ENCODE peak calls at places on chromosomes 5 and 9, in six cellular contexts. Z is substantia nigra; K is stimulated activated CD8-positive, alpha-beta memory T cell treated with anti-CD3 and anti-CD28 coated beads, Interleukin-4, amount 100 ng/mL, for 24 hours; O is NCI-H1105 treated with DMSO at 0.1 percent for 48 hours; F is C1 segment of cervical spinal cord; W is NT2/D1. I is an unnamed sample.

GRCh38 chr5:126562823-126563222 is 32.2 kb downstream of the ALDH7A1 start:
- DNase-seq in F (no peak), O (no peak), K (no peak), W (no peak), Z (no peak), I (no peak)

GRCh38 chr5:42321800-42322199 is 101.4 kb upstream of the GHR start:
- DNase-seq in K (no peak), F (no peak), Z (no peak), O (no peak), W (peak; percentile 16), I (no peak)

GRCh38 chr5:1505506-1506241 is 18.1 kb downstream of the LPCAT1 start:
- DNase-seq in Z (no peak), F (no peak), O (no peak), W (no peak), K (no peak), I (no peak)

GRCh38 chr9:91179237-91180138 is 182.2 kb downstream of the AUH start:
- DNase-seq in O (no peak), Z (no peak), W (no peak), K (no peak), F (no peak), I (no peak)

GRCh38 chr9:103902263-103902662 is 191.8 kb upstream of the SMC2 start:
- DNase-seq in Z (no peak), K (no peak), W (no peak), F (no peak), O (no peak), I (no peak)

GRCh38 chr5:78803386-78803785 is 154.8 kb upstream of the LHFPL2 start:
- DNase-seq in F (peak; percentile 4), Z (peak; percentile 30), O (no peak), W (no peak), K (no peak), I (peak; percentile 84)

GRCh38 chr5:71666321-71666720 is 52.8 kb upstream of the CARTPT start:
- DNase-seq in Z (no peak), F (no peak), O (no peak), W (no peak), K (no peak), I (no peak)

GRCh38 chr9:10678790-10679189 is 66.0 kb upstream of the PTPRD start:
- DNase-seq in W (no peak), K (no peak), Z (no peak), O (no peak), F (no peak), I (no peak)

GRCh38 chr5:147805030-147805454 is 22.5 kb upstream of the JAKMIP2 start:
- DNase-seq in O (no peak), K (peak; percentile 15), F (no peak), W (no peak), Z (no peak), I (no peak)

GRCh38 chr9:135616621-135617537 is 22.5 kb downstream of the GLT6D1 start:
- DNase-seq in F (no peak), W (no peak), K (no peak), Z (no peak), O (no peak), I (no peak)

GRCh38 chr5:143730112-143730801 is 81.7 kb upstream of the HMHB1 start:
- DNase-seq in Z (no peak), F (no peak), O (no peak), W (no peak), K (no peak), I (no peak)

GRCh38 chr9:126222363-126222834 is 104.2 kb upstream of the MVB12B start:
- DNase-seq in F (no peak), W (no peak), K (no peak), O (no peak), Z (no peak), I (no peak)

GRCh38 chr9:131264231-131264630 is 12.1 kb downstream of the FAM78A start:
- DNase-seq in Z (no peak), W (no peak), K (no peak), F (no peak), O (no peak), I (no peak)

GRCh38 chr9:2169035-2169434 is 153.9 kb downstream of the SMARCA2 start:
- DNase-seq in O (no peak), F (no peak), W (no peak), K (no peak), Z (no peak), I (no peak)

GRCh38 chr9:98356326-98356725 is 100.9 kb upstream of the TBC1D2 start:
- DNase-seq in Z (no peak), W (no peak), O (no peak), F (no peak), K (no peak), I (no peak)

GRCh38 chr9:107488400-107489143 is 997 bp downstream of the KLF4 start:
- DNase-seq in F (peak; percentile 35), W (no peak), Z (peak; percentile 26), K (no peak), O (peak; percentile 44), I (no peak)

GRCh38 chr5:27845248-27845647 is 806.9 kb upstream of the CDH9 start:
- DNase-seq in F (no peak), K (no peak), Z (no peak), W (no peak), O (no peak), I (no peak)

GRCh38 chr5:25190521-25191000 is 545.8 kb upstream of the CDH10 start:
- DNase-seq in O (no peak), W (no peak), K (no peak), F (no peak), Z (no peak), I (no peak)

GRCh38 chr5:97297063-97297715 is 114.1 kb upstream of the RIOK2 start:
- DNase-seq in O (peak; percentile 32), K (no peak), Z (peak; percentile 31), W (peak; percentile 36), F (no peak), I (peak; percentile 2)

GRCh38 chr9:5566054-5566618 is 55.8 kb downstream of the PDCD1LG2 start:
- DNase-seq in O (no peak), K (no peak), F (no peak), Z (no peak), W (no peak), I (no peak)

GRCh38 chr5:83471405-83472212 is at the start of gene VCAN:
- DNase-seq in F (peak; percentile 62), Z (peak; percentile 53), W (no peak), O (peak; percentile 9), K (no peak), I (no peak)

GRCh38 chr5:127280494-127281220 is 9.9 kb upstream of the MEGF10 start:
- DNase-seq in F (no peak), Z (no peak), O (no peak), W (no peak), K (no peak), I (no peak)

GRCh38 chr5:168174376-168174775 is 117.1 kb upstream of the WWC1 start:
- DNase-seq in O (peak; percentile 34), K (no peak), F (no peak), W (no peak), Z (no peak), I (no peak)

GRCh38 chr9:16728128-16728505 is 142.4 kb downstream of the BNC2 start:
- DNase-seq in Z (no peak), W (no peak), O (no peak), K (no peak), F (no peak), I (no peak)

GRCh38 chr5:172223901-172224873 is 30.2 kb downstream of the EFCAB9 start:
- DNase-seq in Z (no peak), W (no peak), O (no peak), K (peak; percentile 14), F (no peak), I (no peak)

GRCh38 chr9:15509931-15510788 is 610 bp downstream of the PSIP1 start:
- DNase-seq in Z (peak; percentile 45), O (peak; percentile 80), K (peak; percentile 50), F (peak; percentile 58), W (peak; percentile 30), I (peak; percentile 74)

I was measured in cerebellum.